ENCODE peak calls at places on chromosomes 12 and 14, in eight cellular contexts. X is uterus; E is CD4-positive, CD25-positive, alpha-beta regulatory T cell; C is GF-D8; S is mucosa of descending colon; W is effector CD4-positive, alpha-beta T cell; F is WERI-Rb-1; H is left cardiac atrium. V is an unnamed sample.

GRCh38 chr14:55122441-55122986 is 6.5 kb upstream of the LGALS3 start:
- DNase-seq in W (no peak), E (no peak), F (no peak), C (no peak), X (no peak), H (peak; percentile 67), S (peak; percentile 90), V (peak; percentile 74)

GRCh38 chr12:17489452-17489851 is 600.5 kb downstream of the RERGL start:
- DNase-seq in H (no peak), F (no peak), W (no peak), E (no peak), C (no peak), X (no peak), S (no peak), V (no peak)

GRCh38 chr12:31117203-31118011 is 43.7 kb downstream of the DDX11 start:
- DNase-seq in W (peak; percentile 43), H (peak; percentile 41), S (peak; percentile 64), F (peak; percentile 71), E (peak; percentile 18), X (peak; percentile 17), C (no peak), V (no peak)

GRCh38 chr12:29081101-29081500 is 68.0 kb upstream of the FAR2 start:
- DNase-seq in C (no peak), X (no peak), E (no peak), H (no peak), W (no peak), S (no peak), F (no peak), V (no peak)

GRCh38 chr12:50589650-50590435 is 85.1 kb downstream of the DIP2B start:
- DNase-seq in E (no peak), C (peak; percentile 64), H (no peak), W (no peak), F (no peak), X (no peak), S (no peak), V (no peak)

GRCh38 chr12:122527478-122527944 is 462 bp downstream of the KNTC1 start:
- DNase-seq in C (peak; percentile 39), F (peak; percentile 13), X (no peak), H (no peak), E (no peak), W (no peak), S (no peak), V (no peak)

GRCh38 chr12:112855375-112855774 is 51.4 kb upstream of the OAS1 start:
- DNase-seq in H (no peak), F (no peak), E (no peak), C (no peak), X (no peak), W (no peak), S (no peak), V (no peak)

GRCh38 chr14:82766128-82766527 is 1232.5 kb upstream of the SEL1L start:
- DNase-seq in X (no peak), E (no peak), H (no peak), S (no peak), F (no peak), C (no peak), W (no peak), V (no peak)

GRCh38 chr14:105974902-105975301 is 448.5 kb downstream of the TMEM121 start:
- DNase-seq in X (no peak), S (peak; percentile 47), W (peak; percentile 61), H (no peak), F (peak; percentile 36), C (no peak), E (peak; percentile 54), V (no peak)

GRCh38 chr14:55221968-55222367 is 30.6 kb upstream of the DLGAP5 start:
- DNase-seq in E (no peak), X (no peak), F (no peak), S (no peak), W (no peak), H (no peak), C (no peak), V (no peak)

GRCh38 chr12:105083041-105083440 is 1.2 kb downstream of the ALDH1L2 start:
- DNase-seq in E (no peak), W (no peak), H (no peak), C (no peak), S (no peak), X (no peak), F (no peak), V (no peak)

GRCh38 chr14:89420502-89420901 is 3.5 kb upstream of the FOXN3 start:
- DNase-seq in W (no peak), C (no peak), X (no peak), H (no peak), F (no peak), E (no peak), S (no peak), V (no peak)

GRCh38 chr12:90112668-90113067 is 404.0 kb upstream of the ATP2B1 start:
- DNase-seq in E (no peak), W (no peak), H (no peak), F (no peak), C (no peak), X (no peak), S (no peak), V (no peak)

GRCh38 chr14:99524091-99524661 is 43.0 kb downstream of the CCNK start:
- DNase-seq in H (peak; percentile 19), S (peak; percentile 60), C (no peak), E (no peak), F (no peak), X (no peak), W (no peak), V (peak; percentile 35)

GRCh38 chr14:89794096-89794495 is 160.4 kb downstream of the EFCAB11 start:
- DNase-seq in F (no peak), E (no peak), C (no peak), W (no peak), H (peak; percentile 78), S (no peak), X (no peak), V (no peak)

GRCh38 chr12:122366685-122367475 is 55.6 kb downstream of the CLIP1 start:
- DNase-seq in X (peak; percentile 81), H (peak; percentile 43), W (no peak), E (no peak), C (no peak), S (no peak), F (no peak), V (peak; percentile 45)

GRCh38 chr12:88868062-88868461 is 287.8 kb upstream of the KITLG start:
- DNase-seq in F (no peak), S (no peak), C (no peak), W (no peak), X (no peak), E (no peak), H (no peak), V (no peak)

GRCh38 chr14:55272922-55273321 is 1.7 kb downstream of the FBXO34 start:
- DNase-seq in C (no peak), H (no peak), S (no peak), E (no peak), W (no peak), X (no peak), F (no peak), V (no peak)

GRCh38 chr12:94401326-94401725 is 58.3 kb downstream of the CEP83 start:
- DNase-seq in S (no peak), W (no peak), F (no peak), C (no peak), H (no peak), X (no peak), E (no peak), V (no peak)

GRCh38 chr12:46269429-46270241 is 792 bp upstream of the SLC38A1 start:
- DNase-seq in X (no peak), S (peak; percentile 63), H (peak; percentile 36), C (no peak), F (no peak), W (peak; percentile 67), E (peak; percentile 57), V (no peak)

GRCh38 chr12:32737715-32738114 is 18.0 kb downstream of the YARS2 start:
- DNase-seq in F (peak; percentile 20), E (no peak), H (no peak), C (no peak), S (no peak), W (no peak), X (no peak), V (no peak)

GRCh38 chr12:65275627-65276026 is 2.9 kb upstream of the MSRB3 start:
- DNase-seq in W (no peak), H (no peak), S (no peak), X (no peak), F (no peak), E (no peak), C (no peak), V (no peak)

GRCh38 chr12:32155041-32155440 is 48.4 kb downstream of the BICD1 start:
- DNase-seq in E (no peak), F (no peak), X (no peak), S (no peak), W (no peak), C (no peak), H (no peak), V (no peak)

GRCh38 chr14:89588840-89589296 is 171.8 kb upstream of the FOXN3 start:
- DNase-seq in E (no peak), F (no peak), S (no peak), C (no peak), X (no peak), W (no peak), H (no peak), V (no peak)

GRCh38 chr12:131988054-131988796 is 38.5 kb downstream of the EP400 start:
- DNase-seq in E (no peak), S (no peak), H (no peak), X (no peak), F (no peak), W (no peak), C (no peak), V (no peak)

GRCh38 chr14:59530349-59530748 is 46.0 kb downstream of the JKAMP start:
- DNase-seq in H (no peak), X (no peak), S (no peak), E (no peak), F (no peak), W (no peak), C (no peak), V (no peak)

GRCh38 chr14:102928412-102929348 is 6.2 kb downstream of the AMN start:
- DNase-seq in S (peak; percentile 97), X (peak; percentile 36), F (peak; percentile 89), E (peak; percentile 75), W (peak; percentile 67), C (peak; percentile 37), H (peak; percentile 70), V (peak; percentile 59)

GRCh38 chr12:6890789-6891624 is 13.6 kb upstream of the LRRC23 start:
- DNase-seq in W (peak; percentile 99), S (peak; percentile 99), X (peak; percentile 97), E (peak; percentile 98), H (peak; percentile 99), F (peak; percentile 90), C (peak; percentile 90), V (peak; percentile 99)

GRCh38 chr12:91262023-91262676 is 79.5 kb upstream of the DCN start:
- DNase-seq in X (no peak), H (no peak), S (no peak), F (no peak), C (no peak), W (no peak), E (no peak), V (no peak)

GRCh38 chr14:55355922-55356321 is 55.7 kb downstream of the ATG14 start:
- DNase-seq in C (no peak), X (no peak), W (no peak), E (no peak), H (no peak), S (no peak), F (no peak), V (no peak)

V was measured in heart left ventricle.